ENCODE peak calls at places on chromosomes 5 and 9, in ten cellular contexts. I is GM19239; H is effector memory CD8-positive, alpha-beta T cell; S is astrocyte; Y is A172; K is posterior cingulate gyrus; O is activated T-cell treated with anti-CD3 and anti-CD28 coated beads, Interleukin-2, amount 50 U/mL, for 72 hours; Q is Right ventricle myocardium superior; B is NCI-H460; U is NCI-H1092 treated with DMSO at 0.1 percent for 48 hours. D is an unnamed sample.
A peak's percentile ranks its signal among the peaks of the same experiment; 100 is the strongest.

GRCh38 chr9:134680393-134681060 is 38.9 kb downstream of the COL5A1 start:
- DNase-seq in I (no peak), B (no peak), S (no peak), Q (peak; percentile 27), Y (no peak), K (no peak), U (no peak), O (no peak), H (no peak), D (no peak)

GRCh38 chr5:181217805-181218065 is 5.3 kb upstream of the TRIM41 start:
- DNase-seq in O (peak; percentile 48), Y (no peak), K (no peak), Q (no peak), S (no peak), U (no peak), I (no peak), B (no peak), H (peak; percentile 50), D (no peak)

GRCh38 chr9:20662156-20662555 is 21.9 kb upstream of the FOCAD start:
- DNase-seq in Q (no peak), U (no peak), I (no peak), K (no peak), H (no peak), S (no peak), Y (no peak), O (no peak), B (no peak), D (no peak)

GRCh38 chr5:58439094-58439644 is 20.7 kb downstream of the PLK2 start:
- DNase-seq in Q (no peak), U (no peak), H (no peak), S (peak; percentile 46), K (no peak), I (no peak), Y (no peak), O (no peak), B (no peak), D (no peak)

GRCh38 chr5:83436276-83436675 is 35.3 kb upstream of the VCAN start:
- DNase-seq in K (no peak), U (no peak), Q (no peak), I (no peak), S (no peak), B (no peak), Y (no peak), H (no peak), O (no peak), D (no peak)

GRCh38 chr9:73038613-73039012 is 85.8 kb upstream of the ALDH1A1 start:
- DNase-seq in O (no peak), I (no peak), U (no peak), H (no peak), Q (peak; percentile 65), Y (no peak), S (peak; percentile 47), K (peak; percentile 14), B (no peak), D (no peak)

GRCh38 chr5:132190161-132190817 is 37.4 kb downstream of the P4HA2 start:
- DNase-seq in S (peak; percentile 58), O (no peak), Q (no peak), I (peak; percentile 44), H (no peak), U (peak; percentile 61), K (no peak), Y (peak; percentile 81), B (peak; percentile 72), D (no peak)

GRCh38 chr5:174581483-174581882 is 142.9 kb upstream of the MSX2 start:
- DNase-seq in Q (no peak), S (no peak), I (no peak), Y (peak; percentile 70), O (no peak), U (no peak), K (no peak), H (no peak), B (peak; percentile 60), D (no peak)

GRCh38 chr5:160096178-160096577 is 23.1 kb downstream of the PWWP2A start:
- DNase-seq in Q (no peak), I (no peak), U (no peak), B (no peak), S (no peak), O (no peak), K (no peak), H (no peak), Y (no peak), D (no peak)

GRCh38 chr5:87539839-87540238 is 127.1 kb upstream of the CCNH start:
- DNase-seq in Q (no peak), K (no peak), H (no peak), I (no peak), O (no peak), U (no peak), B (no peak), Y (no peak), S (no peak), D (no peak)

D was measured in GM06990.